ENCODE peak calls at places on chromosomes 3 and 15, in six cellular contexts. I is fibroblast of pulmonary artery, H is SK-N-SH, P is HFFc6, N is breast epithelium, F is astrocyte of the spinal cord. M is an unnamed sample.
A peak's percentile ranks its signal among the peaks of the same experiment; 100 is the strongest.

GRCh38 chr3:14914777-14915113 is 32.6 kb upstream of the NR2C2 start:
- DNase-seq in I (no peak), N (no peak), F (no peak), H (peak; percentile 39), P (no peak), M (no peak)

GRCh38 chr3:30440880-30441279 is 165.5 kb upstream of the TGFBR2 start:
- DNase-seq in I (peak; percentile 87), P (no peak), F (peak; percentile 77), H (no peak), N (no peak), M (no peak)

GRCh38 chr3:113018461-113019181 is 27.8 kb downstream of the GTPBP8 start:
- DNase-seq in I (peak; percentile 42), F (peak; percentile 15), P (no peak), H (peak; percentile 6), N (no peak), M (no peak)

GRCh38 chr3:58148049-58148448 is 62.7 kb downstream of the DNASE1L3 start:
- DNase-seq in P (no peak), F (no peak), I (no peak), H (no peak), N (no peak), M (no peak)

GRCh38 chr15:94026458-94026967 is 204.8 kb upstream of the MCTP2 start:
- DNase-seq in F (peak; percentile 90), H (no peak), I (peak; percentile 45), P (peak; percentile 74), N (no peak), M (no peak)

GRCh38 chr3:144456041-144456440 is 484.4 kb downstream of the DIPK2A start:
- DNase-seq in N (no peak), I (no peak), P (no peak), H (no peak), F (no peak), M (no peak)

GRCh38 chr3:128277378-128278049 is 124.2 kb downstream of the EEFSEC start:
- DNase-seq in H (peak; percentile 49), N (no peak), F (no peak), P (no peak), I (no peak), M (no peak)

GRCh38 chr15:32683906-32684584 is 33.8 kb upstream of the GREM1 start:
- DNase-seq in N (no peak), H (no peak), I (peak; percentile 97), F (peak; percentile 95), P (peak; percentile 86), M (no peak)

GRCh38 chr3:124812291-124813265 is 74.6 kb downstream of the ITGB5 start:
- DNase-seq in P (peak; percentile 86), H (no peak), I (peak; percentile 96), F (peak; percentile 96), N (no peak), M (no peak)

GRCh38 chr3:122915300-122916055 is 112.1 kb downstream of the SEMA5B start:
- DNase-seq in P (no peak), N (no peak), H (no peak), F (no peak), I (no peak), M (no peak)

GRCh38 chr3:194808709-194809108 is 123.0 kb downstream of the FAM43A start:
- DNase-seq in N (no peak), P (peak; percentile 53), H (peak; percentile 48), I (peak; percentile 25), F (peak; percentile 45), M (no peak)

GRCh38 chr15:25436707-25437106 is 2.1 kb downstream of the UBE3A start:
- DNase-seq in F (no peak), N (no peak), H (no peak), P (no peak), I (no peak), M (no peak)

GRCh38 chr3:160447544-160447943 is 2.0 kb downstream of the TRIM59 start:
- DNase-seq in I (peak; percentile 40), F (peak; percentile 54), P (no peak), H (no peak), N (no peak), M (no peak)

GRCh38 chr3:150757768-150758167 is 5.2 kb downstream of the SIAH2 start:
- DNase-seq in H (no peak), F (no peak), P (no peak), I (no peak), N (no peak), M (no peak)

GRCh38 chr3:57227930-57228733 is 603 bp downstream of the APPL1 start:
- DNase-seq in F (peak; percentile 69), N (peak; percentile 57), H (peak; percentile 59), I (peak; percentile 63), P (peak; percentile 36), M (no peak)

GRCh38 chr3:101665851-101666250 is 11.1 kb downstream of the ZBTB11 start:
- DNase-seq in F (no peak), N (no peak), I (no peak), H (no peak), P (no peak), M (no peak)

GRCh38 chr3:159174715-159175390 is 373.0 kb downstream of the MFSD1 start:
- DNase-seq in H (no peak), I (no peak), P (no peak), F (peak; percentile 31), N (no peak), M (no peak)

GRCh38 chr15:33547876-33548275 is 237.1 kb downstream of the RYR3 start:
- DNase-seq in H (no peak), F (peak; percentile 54), I (peak; percentile 55), N (no peak), P (peak; percentile 19), M (no peak)

GRCh38 chr3:155352900-155353490 is 59.5 kb upstream of the STRIT1 start:
- DNase-seq in H (peak; percentile 31), I (peak; percentile 53), P (peak; percentile 32), F (peak; percentile 55), N (no peak), M (no peak)

GRCh38 chr3:55204417-55204816 is 276.6 kb upstream of the LRTM1 start:
- DNase-seq in N (no peak), I (no peak), H (no peak), P (no peak), F (no peak), M (no peak)

GRCh38 chr3:129657261-129658046 is 51.0 kb upstream of the PLXND1 start:
- DNase-seq in F (peak; percentile 43), H (no peak), I (peak; percentile 42), P (peak; percentile 8), N (no peak), M (no peak)

GRCh38 chr3:183518446-183519185 is 36.9 kb downstream of the KLHL6 start:
- DNase-seq in F (no peak), I (no peak), H (no peak), P (no peak), N (no peak), M (no peak)

GRCh38 chr15:45224596-45225217 is 27.3 kb upstream of the SLC28A2 start:
- DNase-seq in I (no peak), P (no peak), F (no peak), H (no peak), N (no peak), M (no peak)

GRCh38 chr15:77004189-77004588 is 9.3 kb downstream of the PSTPIP1 start:
- DNase-seq in N (no peak), H (no peak), I (no peak), P (no peak), F (no peak), M (no peak)

GRCh38 chr3:142046320-142047020 is 102.9 kb downstream of the TFDP2 start:
- DNase-seq in H (no peak), F (no peak), I (peak; percentile 19), N (no peak), P (no peak), M (no peak)

GRCh38 chr3:29171583-29171990 is 109.3 kb upstream of the RBMS3 start:
- DNase-seq in H (no peak), N (no peak), I (peak; percentile 57), P (no peak), F (peak; percentile 58), M (no peak)

DNA sequence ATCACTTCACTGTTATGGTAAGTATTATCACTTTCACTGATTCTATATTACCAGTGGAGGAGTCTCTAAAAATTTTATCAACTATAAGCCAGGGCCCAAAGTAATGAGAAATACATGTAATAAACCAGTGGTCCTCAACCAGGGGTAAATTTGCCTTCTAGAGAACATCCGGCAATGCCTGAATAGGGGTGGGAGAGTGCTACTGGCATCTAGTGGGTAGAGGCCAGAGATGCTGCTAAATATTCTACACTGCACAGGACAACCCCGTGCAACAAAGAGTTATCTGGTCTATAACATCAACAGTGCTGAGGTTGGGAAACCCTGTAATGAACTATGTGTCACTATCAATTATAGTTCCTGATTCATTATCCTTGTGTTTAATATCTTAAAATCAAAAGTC is 2.2 kb downstream of the LYSMD2 start:
- DNase-seq in I (no peak), P (no peak), N (no peak), F (no peak), H (peak; percentile 33), M (no peak)
- TF ChIP-seq CTCF in I (peak; percentile 10), P (peak; percentile 18), N (no peak), F (no peak), H (peak; percentile 32), M (no peak)

DNA sequence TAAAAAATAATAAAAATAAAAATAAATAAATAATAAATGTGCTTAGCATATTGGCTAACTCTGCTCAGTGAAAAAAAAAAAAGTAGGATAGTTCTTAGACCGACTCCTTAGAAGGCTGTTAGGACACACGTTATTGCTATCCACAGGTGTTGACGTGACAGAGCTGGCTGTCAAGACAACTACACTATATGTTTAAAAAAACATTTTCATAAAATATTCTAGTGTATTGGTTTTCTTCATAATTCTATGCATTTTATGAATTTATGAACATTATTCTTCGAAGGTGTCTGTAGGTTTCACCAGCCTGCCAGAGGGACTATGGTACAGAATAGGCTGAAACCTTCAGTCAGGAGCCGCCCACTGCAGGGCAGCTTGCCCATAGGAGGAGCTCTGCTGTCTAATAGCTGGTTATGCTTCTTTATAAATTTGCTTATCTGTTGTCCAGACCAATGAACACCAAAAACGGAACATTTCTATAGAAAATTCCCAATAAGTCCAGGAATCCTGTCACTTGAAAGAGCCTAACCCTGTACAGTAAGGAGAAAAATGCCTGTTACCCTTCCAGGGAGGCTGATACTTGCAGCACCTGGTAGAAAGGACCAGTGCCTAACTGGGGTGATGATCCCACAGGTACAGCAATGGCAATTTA is 9.1 kb downstream of the TM4SF1 start:
- DNase-seq in F (no peak), P (no peak), I (peak; percentile 60), N (no peak), H (no peak), M (no peak)
- TF ChIP-seq CTCF in F (no peak), P (no peak), I (no peak), N (no peak), H (peak; percentile 23), M (no peak)

GRCh38 chr15:92667291-92667904 is 11.8 kb upstream of the FAM174B start:
- DNase-seq in F (no peak), H (no peak), N (no peak), I (no peak), P (no peak), M (no peak)
- TF ChIP-seq CTCF in F (no peak), H (no peak), N (peak; percentile 11), I (no peak), P (no peak), M (no peak)

DNA sequence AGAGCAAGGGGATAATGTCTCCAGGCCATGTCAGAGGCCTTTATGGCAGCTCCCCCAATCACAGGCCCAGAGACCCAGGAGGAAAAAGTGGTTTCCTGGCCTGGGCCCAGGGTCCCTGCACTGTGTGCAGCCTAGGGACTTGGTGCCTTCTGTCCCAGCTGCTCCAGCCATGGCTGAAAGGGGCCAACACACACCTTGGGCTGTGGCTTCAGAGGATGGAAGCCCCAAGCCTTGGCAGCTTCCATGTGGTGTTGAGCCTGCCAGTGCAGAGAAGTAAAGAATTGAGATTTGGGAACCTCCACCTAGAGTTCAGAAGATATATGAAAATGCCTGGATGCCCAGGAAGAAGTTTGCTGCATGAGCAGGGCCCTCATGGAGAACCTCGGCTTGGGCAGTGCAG is 18.1 kb upstream of the TP63 start:
- DNase-seq in I (no peak), H (no peak), F (no peak), P (no peak), N (no peak), M (no peak)
- TF ChIP-seq CTCF in I (no peak), H (no peak), F (no peak), P (no peak), N (no peak), M (no peak)